ENCODE peak calls at places on chromosomes 11 and 22, in nine cellular contexts. One of them, this sample, is unnamed. For H3K4me1, the result is how much of the 10 kb centered on the place peaks cover.

GRCh38 chr11:61056566-61056965 is 45.7 kb upstream of the CD5 start:
- DNase-seq in left ventricle myocardium inferior: no peak
- DNase-seq in transverse colon: no peak
- DNase-seq in left lung: no peak
- DNase-seq in Peyer's patch: peak
- DNase-seq in lung: no peak
- DNase-seq in neural progenitor cell: peak
- DNase-seq in CD8-positive, alpha-beta T cell: no peak
- DNase-seq in sigmoid colon: peak
- DNase-seq in this sample: no peak

GRCh38 chr22:46143491-46144147 is 6.7 kb upstream of the PPARA start:
- DNase-seq in left ventricle myocardium inferior: no peak
- DNase-seq in CD8-positive, alpha-beta T cell: no peak
- DNase-seq in sigmoid colon: peak
- DNase-seq in lung: no peak
- DNase-seq in Peyer's patch: no peak
- DNase-seq in transverse colon: no peak
- DNase-seq in neural progenitor cell: no peak
- DNase-seq in left lung: peak
- DNase-seq in this sample: no peak

GRCh38 chr22:44821741-44822425 is 69.5 kb downstream of the ARHGAP8 start:
- DNase-seq in lung: no peak
- DNase-seq in transverse colon: no peak
- DNase-seq in CD8-positive, alpha-beta T cell: no peak
- DNase-seq in sigmoid colon: peak
- DNase-seq in left lung: no peak
- DNase-seq in neural progenitor cell: no peak
- DNase-seq in Peyer's patch: no peak
- DNase-seq in left ventricle myocardium inferior: no peak
- DNase-seq in this sample: no peak

GRCh38 chr22:39739338-39740027 is 154.1 kb downstream of the ENTHD1 start:
- DNase-seq in left ventricle myocardium inferior: no peak
- DNase-seq in left lung: no peak
- DNase-seq in transverse colon: no peak
- DNase-seq in lung: no peak
- DNase-seq in Peyer's patch: no peak
- DNase-seq in sigmoid colon: no peak
- DNase-seq in CD8-positive, alpha-beta T cell: no peak
- DNase-seq in neural progenitor cell: no peak
- DNase-seq in this sample: no peak

GRCh38 chr11:1820463-1821325 is 14.1 kb upstream of the SYT8 start:
- DNase-seq in sigmoid colon: no peak
- DNase-seq in lung: no peak
- DNase-seq in left lung: no peak
- DNase-seq in Peyer's patch: no peak
- DNase-seq in neural progenitor cell: no peak
- DNase-seq in CD8-positive, alpha-beta T cell: no peak
- DNase-seq in transverse colon: no peak
- DNase-seq in left ventricle myocardium inferior: no peak
- DNase-seq in this sample: no peak

GRCh38 chr11:16945671-16946469 is 68.3 kb downstream of the PLEKHA7 start:
- DNase-seq in left lung: peak
- DNase-seq in sigmoid colon: no peak
- DNase-seq in Peyer's patch: peak
- DNase-seq in transverse colon: peak
- DNase-seq in CD8-positive, alpha-beta T cell: no peak
- DNase-seq in neural progenitor cell: peak
- DNase-seq in lung: peak
- DNase-seq in left ventricle myocardium inferior: peak
- DNase-seq in this sample: peak

GRCh38 chr11:125070699-125071254 is 7.7 kb downstream of the SLC37A2 start:
- DNase-seq in sigmoid colon: peak
- DNase-seq in left ventricle myocardium inferior: peak
- DNase-seq in Peyer's patch: peak
- DNase-seq in transverse colon: peak
- DNase-seq in CD8-positive, alpha-beta T cell: no peak
- DNase-seq in lung: peak
- DNase-seq in left lung: peak
- DNase-seq in neural progenitor cell: no peak
- DNase-seq in this sample: no peak

GRCh38 chr11:121389651-121390050 is 62.5 kb upstream of the SORL1 start:
- DNase-seq in Peyer's patch: no peak
- DNase-seq in sigmoid colon: no peak
- DNase-seq in neural progenitor cell: peak
- DNase-seq in transverse colon: no peak
- DNase-seq in left ventricle myocardium inferior: peak
- DNase-seq in left lung: no peak
- DNase-seq in lung: no peak
- DNase-seq in CD8-positive, alpha-beta T cell: no peak
- DNase-seq in this sample: no peak

GRCh38 chr22:50583294-50583865 is 731 bp upstream of the CHKB start:
- DNase-seq in transverse colon: no peak
- DNase-seq in neural progenitor cell: no peak
- DNase-seq in lung: no peak
- DNase-seq in left lung: no peak
- DNase-seq in left ventricle myocardium inferior: no peak
- DNase-seq in CD8-positive, alpha-beta T cell: no peak
- DNase-seq in Peyer's patch: no peak
- DNase-seq in sigmoid colon: no peak
- DNase-seq in this sample: no peak

GRCh38 chr11:57667715-57668466 is at the start of gene ZDHHC5:
- DNase-seq in left ventricle myocardium inferior: peak
- DNase-seq in neural progenitor cell: peak
- DNase-seq in Peyer's patch: peak
- DNase-seq in sigmoid colon: peak
- DNase-seq in lung: peak
- DNase-seq in CD8-positive, alpha-beta T cell: peak
- DNase-seq in transverse colon: peak
- DNase-seq in left lung: peak
- DNase-seq in this sample: peak

GRCh38 chr11:89487016-89487415 is 4.2 kb downstream of the NOX4 start:
- DNase-seq in lung: no peak
- DNase-seq in sigmoid colon: no peak
- DNase-seq in Peyer's patch: no peak
- DNase-seq in left lung: no peak
- DNase-seq in left ventricle myocardium inferior: no peak
- DNase-seq in transverse colon: no peak
- DNase-seq in CD8-positive, alpha-beta T cell: no peak
- DNase-seq in neural progenitor cell: no peak
- DNase-seq in this sample: no peak

GRCh38 chr11:8056810-8057463 is 24.1 kb upstream of the TUB start:
- DNase-seq in left ventricle myocardium inferior: no peak
- DNase-seq in Peyer's patch: no peak
- DNase-seq in CD8-positive, alpha-beta T cell: no peak
- DNase-seq in neural progenitor cell: no peak
- DNase-seq in transverse colon: peak
- DNase-seq in sigmoid colon: peak
- DNase-seq in left lung: peak
- DNase-seq in lung: no peak
- DNase-seq in this sample: no peak

GRCh38 chr22:38737302-38738060 is 18.3 kb downstream of the SUN2 start:
- DNase-seq in left lung: no peak
- DNase-seq in neural progenitor cell: no peak
- DNase-seq in sigmoid colon: no peak
- DNase-seq in left ventricle myocardium inferior: no peak
- DNase-seq in transverse colon: no peak
- DNase-seq in Peyer's patch: no peak
- DNase-seq in lung: no peak
- DNase-seq in CD8-positive, alpha-beta T cell: no peak
- DNase-seq in this sample: no peak

GRCh38 chr11:3609416-3610265 is 32.2 kb downstream of the ART5 start:
- DNase-seq in CD8-positive, alpha-beta T cell: no peak
- DNase-seq in Peyer's patch: peak
- DNase-seq in transverse colon: no peak
- DNase-seq in left ventricle myocardium inferior: no peak
- DNase-seq in neural progenitor cell: peak
- DNase-seq in lung: no peak
- DNase-seq in sigmoid colon: no peak
- DNase-seq in left lung: no peak
- DNase-seq in this sample: no peak

GRCh38 chr11:2929880-2930704 is 872 bp upstream of the PHLDA2 start:
- DNase-seq in transverse colon: peak
- DNase-seq in CD8-positive, alpha-beta T cell: peak
- DNase-seq in neural progenitor cell: peak
- DNase-seq in Peyer's patch: peak
- DNase-seq in sigmoid colon: peak
- DNase-seq in left lung: peak
- DNase-seq in lung: no peak
- DNase-seq in left ventricle myocardium inferior: no peak
- DNase-seq in this sample: no peak

GRCh38 chr22:36986242-36986821 is 32.9 kb downstream of the TST start:
- DNase-seq in left ventricle myocardium inferior: no peak
- DNase-seq in neural progenitor cell: peak
- DNase-seq in lung: no peak
- DNase-seq in CD8-positive, alpha-beta T cell: peak
- DNase-seq in Peyer's patch: peak
- DNase-seq in transverse colon: peak
- DNase-seq in left lung: no peak
- DNase-seq in sigmoid colon: no peak
- DNase-seq in this sample: peak

GRCh38 chr11:72338266-72338665 is 94.3 kb upstream of the PHOX2A start:
- DNase-seq in Peyer's patch: no peak
- DNase-seq in left ventricle myocardium inferior: no peak
- DNase-seq in lung: no peak
- DNase-seq in sigmoid colon: no peak
- DNase-seq in CD8-positive, alpha-beta T cell: no peak
- DNase-seq in transverse colon: no peak
- DNase-seq in left lung: no peak
- DNase-seq in neural progenitor cell: no peak
- DNase-seq in this sample: no peak

GRCh38 chr11:37141707-37142106 is 543.7 kb upstream of the RAG2 start:
- DNase-seq in left lung: no peak
- DNase-seq in sigmoid colon: no peak
- DNase-seq in left ventricle myocardium inferior: no peak
- DNase-seq in transverse colon: no peak
- DNase-seq in Peyer's patch: no peak
- DNase-seq in CD8-positive, alpha-beta T cell: no peak
- DNase-seq in lung: no peak
- DNase-seq in neural progenitor cell: no peak
- DNase-seq in this sample: no peak

GRCh38 chr11:113082501-113082900 is 121.3 kb downstream of the NCAM1 start:
- DNase-seq in CD8-positive, alpha-beta T cell: no peak
- DNase-seq in transverse colon: no peak
- DNase-seq in left ventricle myocardium inferior: no peak
- DNase-seq in left lung: no peak
- DNase-seq in neural progenitor cell: no peak
- DNase-seq in Peyer's patch: no peak
- DNase-seq in lung: no peak
- DNase-seq in sigmoid colon: no peak
- DNase-seq in this sample: peak

GRCh38 chr11:113085446-113085845 is 124.2 kb downstream of the NCAM1 start:
- DNase-seq in left lung: no peak
- DNase-seq in CD8-positive, alpha-beta T cell: no peak
- DNase-seq in lung: no peak
- DNase-seq in sigmoid colon: no peak
- DNase-seq in transverse colon: no peak
- DNase-seq in Peyer's patch: no peak
- DNase-seq in neural progenitor cell: no peak
- DNase-seq in left ventricle myocardium inferior: no peak
- DNase-seq in this sample: no peak

GRCh38 chr11:113083571-113083970 is 122.4 kb downstream of the NCAM1 start:
- DNase-seq in neural progenitor cell: no peak
- DNase-seq in left ventricle myocardium inferior: no peak
- DNase-seq in sigmoid colon: no peak
- DNase-seq in lung: no peak
- DNase-seq in left lung: no peak
- DNase-seq in transverse colon: no peak
- DNase-seq in Peyer's patch: no peak
- DNase-seq in CD8-positive, alpha-beta T cell: no peak
- DNase-seq in this sample: no peak

GRCh38 chr11:113087716-113088115 is 126.5 kb downstream of the NCAM1 start:
- DNase-seq in left ventricle myocardium inferior: no peak
- DNase-seq in transverse colon: no peak
- DNase-seq in sigmoid colon: no peak
- DNase-seq in lung: no peak
- DNase-seq in CD8-positive, alpha-beta T cell: no peak
- DNase-seq in neural progenitor cell: no peak
- DNase-seq in Peyer's patch: no peak
- DNase-seq in left lung: no peak
- DNase-seq in this sample: no peak

GRCh38 chr11:113084297-113084696 is 123.1 kb downstream of the NCAM1 start:
- DNase-seq in left ventricle myocardium inferior: no peak
- DNase-seq in sigmoid colon: no peak
- DNase-seq in left lung: no peak
- DNase-seq in lung: no peak
- DNase-seq in transverse colon: no peak
- DNase-seq in CD8-positive, alpha-beta T cell: no peak
- DNase-seq in Peyer's patch: no peak
- DNase-seq in neural progenitor cell: no peak
- DNase-seq in this sample: no peak
- H3K4me1 ChIP-seq in left ventricle myocardium inferior: under half
- H3K4me1 ChIP-seq in sigmoid colon: under half
- H3K4me1 ChIP-seq in left lung: under half
- H3K4me1 ChIP-seq in lung: under half
- H3K4me1 ChIP-seq in transverse colon: under half
- H3K4me1 ChIP-seq in CD8-positive, alpha-beta T cell: under half
- H3K4me1 ChIP-seq in Peyer's patch: under half
- H3K4me1 ChIP-seq in neural progenitor cell: under half
- H3K4me1 ChIP-seq in this sample: under half

GRCh38 chr11:126479178-126479930 is 123.9 kb downstream of the ST3GAL4 start:
- DNase-seq in sigmoid colon: no peak
- DNase-seq in lung: no peak
- DNase-seq in left ventricle myocardium inferior: no peak
- DNase-seq in transverse colon: no peak
- DNase-seq in Peyer's patch: no peak
- DNase-seq in neural progenitor cell: no peak
- DNase-seq in CD8-positive, alpha-beta T cell: no peak
- DNase-seq in left lung: no peak
- DNase-seq in this sample: no peak
- TF ChIP-seq CTCF in sigmoid colon: no peak
- TF ChIP-seq CTCF in lung: no peak
- TF ChIP-seq CTCF in left ventricle myocardium inferior: no peak
- TF ChIP-seq CTCF in transverse colon: no peak
- TF ChIP-seq CTCF in Peyer's patch: no peak
- TF ChIP-seq CTCF in neural progenitor cell: no peak
- TF ChIP-seq CTCF in CD8-positive, alpha-beta T cell: no peak
- TF ChIP-seq CTCF in left lung: no peak
- TF ChIP-seq CTCF in this sample: no peak

GRCh38 chr11:76391811-76392475 is 10.8 kb downstream of the GVQW3 start:
- DNase-seq in Peyer's patch: no peak
- DNase-seq in CD8-positive, alpha-beta T cell: no peak
- DNase-seq in left ventricle myocardium inferior: no peak
- DNase-seq in transverse colon: no peak
- DNase-seq in lung: no peak
- DNase-seq in neural progenitor cell: no peak
- DNase-seq in left lung: no peak
- DNase-seq in sigmoid colon: no peak
- DNase-seq in this sample: no peak
- H3K4me3 ChIP-seq in Peyer's patch: no peak
- H3K4me3 ChIP-seq in CD8-positive, alpha-beta T cell: no peak
- H3K4me3 ChIP-seq in left ventricle myocardium inferior: no peak
- H3K4me3 ChIP-seq in transverse colon: no peak
- H3K4me3 ChIP-seq in lung: no peak
- H3K4me3 ChIP-seq in neural progenitor cell: no peak
- H3K4me3 ChIP-seq in left lung: no peak
- H3K4me3 ChIP-seq in sigmoid colon: no peak
- H3K4me3 ChIP-seq in this sample: no peak

DNA sequence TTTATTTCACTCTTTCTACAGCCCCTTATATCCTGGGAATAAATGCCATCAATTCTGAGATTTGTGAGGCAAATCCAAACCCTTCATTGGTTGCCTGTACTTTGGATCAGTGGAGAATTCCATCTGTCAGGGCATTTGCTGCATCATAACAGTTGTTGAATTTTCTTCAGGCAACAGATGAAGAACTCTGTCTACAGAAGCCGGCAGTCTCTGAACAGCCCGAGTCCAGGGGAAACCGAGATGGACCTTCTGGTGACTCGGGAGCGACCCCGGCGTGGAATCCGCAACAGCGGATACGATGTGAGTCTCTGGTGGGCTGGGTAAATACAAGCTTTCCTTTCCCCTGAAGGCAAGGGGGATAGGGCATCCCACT is 82.3 kb downstream of the C11orf91 start:
- DNase-seq in sigmoid colon: no peak
- DNase-seq in lung: no peak
- DNase-seq in left lung: no peak
- DNase-seq in Peyer's patch: no peak
- DNase-seq in transverse colon: no peak
- DNase-seq in CD8-positive, alpha-beta T cell: no peak
- DNase-seq in neural progenitor cell: no peak
- DNase-seq in left ventricle myocardium inferior: no peak
- DNase-seq in this sample: no peak
- H3K4me1 ChIP-seq in sigmoid colon: under half
- H3K4me1 ChIP-seq in lung: under half
- H3K4me1 ChIP-seq in left lung: under half
- H3K4me1 ChIP-seq in Peyer's patch: under half
- H3K4me1 ChIP-seq in transverse colon: under half
- H3K4me1 ChIP-seq in CD8-positive, alpha-beta T cell: under half
- H3K4me1 ChIP-seq in neural progenitor cell: under half
- H3K4me1 ChIP-seq in left ventricle myocardium inferior: under half
- H3K4me1 ChIP-seq in this sample: under half

This sample was measured in BE2C.